ENCODE peak calls at places on chromosome 9, in four cellular contexts. R, Q, L and H are unnamed samples.

GRCh38 chr9:16386579-16387077 is 483.8 kb downstream of the BNC2 start:
- DNase-seq in R (no peak), Q (no peak), L (no peak), H (no peak)

GRCh38 chr9:135611142-135611874 is 28.0 kb downstream of the GLT6D1 start:
- DNase-seq in R (no peak), Q (no peak), L (no peak), H (no peak)

GRCh38 chr9:5820425-5820824 is 12.5 kb downstream of the ERMP1 start:
- DNase-seq in R (no peak), Q (no peak), L (no peak), H (no peak)

GRCh38 chr9:9246726-9247125 is 1366.1 kb downstream of the PTPRD start:
- DNase-seq in R (no peak), Q (no peak), L (no peak), H (no peak)

GRCh38 chr9:78122631-78123030 is 91.0 kb upstream of the GNAQ start:
- DNase-seq in R (no peak), Q (no peak), L (no peak), H (no peak)

GRCh38 chr9:130049431-130050210 is 4.1 kb upstream of the GPR107 start:
- DNase-seq in R (no peak), Q (no peak), L (no peak), H (no peak)

GRCh38 chr9:116230233-116230632 is 76.6 kb downstream of the PAPPA start:
- DNase-seq in R (no peak), Q (no peak), L (no peak), H (no peak)

GRCh38 chr9:92763721-92764380 is 782 bp downstream of the BICD2 start:
- DNase-seq in R (peak; percentile 69), Q (no peak), L (no peak), H (no peak)

GRCh38 chr9:126327016-126327749 is 554 bp downstream of the MVB12B start:
- DNase-seq in R (no peak), Q (no peak), L (no peak), H (no peak)

GRCh38 chr9:91163773-91164471 is 197.8 kb downstream of the AUH start:
- DNase-seq in R (no peak), Q (no peak), L (no peak), H (no peak)

GRCh38 chr9:35689601-35690446 is at the start of gene TPM2:
- DNase-seq in R (peak; percentile 28), Q (peak; percentile 66), L (no peak), H (no peak)

GRCh38 chr9:96061293-96061987 is 185.9 kb downstream of the ERCC6L2 start:
- DNase-seq in R (peak; percentile 45), Q (no peak), L (peak; percentile 21), H (no peak)

GRCh38 chr9:130570200-130570599 is 9.2 kb upstream of the FUBP3 start:
- DNase-seq in R (no peak), Q (no peak), L (no peak), H (no peak)

GRCh38 chr9:32136700-32137339 is 247.6 kb upstream of the ACO1 start:
- DNase-seq in R (no peak), Q (peak; percentile 19), L (peak; percentile 98), H (no peak)

GRCh38 chr9:137387034-137387890 is 35.7 kb downstream of the EXD3 start:
- DNase-seq in R (no peak), Q (no peak), L (no peak), H (no peak)
- TF ChIP-seq ATF2 in R (no peak), Q (no peak), L (no peak), H (no peak)

DNA sequence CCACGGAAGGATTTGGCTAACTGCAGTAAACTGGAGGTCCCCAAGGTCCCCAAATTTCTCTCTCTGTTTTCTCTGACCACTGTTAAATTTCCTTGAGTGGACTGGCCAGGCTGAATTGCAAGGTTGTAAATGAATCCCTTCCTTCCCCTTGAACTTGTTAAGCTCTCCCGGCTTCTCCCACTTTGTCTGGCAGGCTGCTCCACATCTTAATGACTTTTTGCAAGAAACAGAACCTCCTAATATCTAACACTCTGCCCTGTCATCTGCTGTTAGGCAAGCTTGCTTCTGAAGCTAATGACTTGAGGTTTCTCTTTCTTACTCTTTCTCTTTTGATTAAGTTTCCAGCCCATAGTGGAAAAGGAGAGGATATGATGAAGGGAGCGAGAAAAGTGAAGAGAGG is 437.1 kb upstream of the MPDZ start:
- DNase-seq in R (no peak), Q (no peak), L (no peak), H (no peak)
- TF ChIP-seq SIN3A in R (no peak), Q (no peak), L (no peak), H (no peak)

GRCh38 chr9:112050544-112051475 is 124.3 kb downstream of the SUSD1 start:
- DNase-seq in R (no peak), Q (no peak), L (peak; percentile 91), H (no peak)
- TF ChIP-seq ATF2 in R (no peak), Q (no peak), L (no peak), H (no peak)

DNA sequence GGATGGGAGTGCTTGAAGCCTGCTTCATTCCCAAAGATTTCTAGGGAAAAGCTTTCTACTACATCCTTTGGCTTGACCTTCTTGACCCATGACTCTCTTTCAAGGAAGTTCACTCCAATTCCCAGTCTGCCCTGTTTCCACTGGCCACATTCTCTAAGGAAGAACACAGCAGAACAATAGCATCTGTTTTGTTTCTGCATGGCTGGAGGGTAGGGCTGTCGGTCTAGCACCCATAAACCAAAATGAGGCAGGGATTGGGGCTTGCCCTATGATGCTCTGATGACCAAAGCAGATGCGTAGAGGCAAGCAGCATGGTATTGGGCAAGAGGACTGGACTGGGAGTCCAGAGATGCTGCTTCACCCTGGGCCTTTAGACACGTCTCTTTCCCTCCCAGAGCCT is 24.1 kb downstream of the GOLGA2 start:
- DNase-seq in R (no peak), Q (no peak), L (no peak), H (no peak)
- TF ChIP-seq SIN3A in R (no peak), Q (no peak), L (no peak), H (no peak)

GRCh38 chr9:114606068-114606467 is 5.0 kb upstream of the TMEM268 start:
- DNase-seq in R (no peak), Q (no peak), L (peak; percentile 46), H (no peak)
- TF ChIP-seq ATF2 in R (no peak), Q (no peak), L (no peak), H (no peak)

GRCh38 chr9:37187269-37187668 is 66.9 kb downstream of the ZCCHC7 start:
- DNase-seq in R (no peak), Q (no peak), L (no peak), H (no peak)
- TF ChIP-seq SIN3A in R (no peak), Q (no peak), L (no peak), H (no peak)

GRCh38 chr9:100111235-100111634 is 12.2 kb downstream of the INVS start:
- DNase-seq in R (no peak), Q (no peak), L (no peak), H (no peak)
- TF ChIP-seq ATF2 in R (no peak), Q (no peak), L (no peak), H (no peak)

GRCh38 chr9:87708989-87709706 is 16.8 kb upstream of the CTSL start:
- DNase-seq in R (no peak), Q (no peak), L (no peak), H (no peak)
- TF ChIP-seq SIN3A in R (no peak), Q (no peak), L (no peak), H (no peak)